ENCODE peak calls at places on chromosomes 16 and 17, in ten cellular contexts. X, R, J, F, K, P, M, N, L and G are unnamed samples.
A peak's percentile ranks its signal among the peaks of the same experiment; 100 is the strongest.

GRCh38 chr16:79698341-79698753 is 97.8 kb upstream of the MAF start:
- DNase-seq in X (no peak), R (no peak), P (peak; percentile 22), J (no peak), F (peak; percentile 40), M (no peak), K (peak; percentile 43), L (no peak), N (no peak), G (peak; percentile 40)

GRCh38 chr16:725463-726187 is 618 bp downstream of the CCDC78 start:
- DNase-seq in L (no peak), M (no peak), R (no peak), J (peak; percentile 76), N (no peak), K (no peak), X (no peak), P (no peak), F (no peak), G (no peak)

GRCh38 chr17:63960006-63960405 is 12.7 kb downstream of the SCN4A start:
- DNase-seq in K (no peak), M (no peak), J (no peak), N (no peak), R (no peak), P (no peak), F (no peak), X (no peak), L (no peak), G (no peak)

GRCh38 chr17:67520282-67520906 is 143.3 kb downstream of the PITPNC1 start:
- DNase-seq in P (peak; percentile 45), L (no peak), M (no peak), R (peak; percentile 16), J (no peak), X (peak; percentile 14), N (no peak), K (no peak), F (peak; percentile 48), G (peak; percentile 60)

GRCh38 chr16:25034916-25035315 is 19.7 kb upstream of the ARHGAP17 start:
- DNase-seq in X (no peak), N (no peak), R (no peak), P (no peak), M (no peak), K (no peak), J (no peak), L (no peak), F (peak; percentile 46), G (no peak)

GRCh38 chr16:35308674-35309073 is 1849.3 kb downstream of the TP53TG3F start:
- DNase-seq in K (no peak), J (no peak), L (no peak), P (no peak), R (no peak), M (no peak), F (no peak), X (no peak), N (no peak), G (no peak)

GRCh38 chr17:28648698-28649097 is 3.7 kb upstream of the BLTP2 start:
- DNase-seq in J (no peak), L (no peak), N (no peak), P (no peak), R (no peak), M (no peak), F (no peak), K (no peak), X (no peak), G (peak; percentile 76)

GRCh38 chr16:49282690-49283375 is 1.2 kb upstream of the CBLN1 start:
- DNase-seq in F (no peak), P (no peak), M (no peak), L (peak; percentile 71), X (peak; percentile 45), N (no peak), J (no peak), R (no peak), K (no peak), G (no peak)

GRCh38 chr17:6928193-6928592 is 67.7 kb upstream of the ALOX12 start:
- DNase-seq in F (no peak), M (no peak), J (no peak), N (no peak), P (no peak), R (no peak), X (no peak), L (no peak), K (no peak), G (no peak)
- H3K4me1 ChIP-seq in F (peaks cover 2% of the 10 kb centered on the region), M (no peaks in the 10 kb centered on the region), J (no peaks in the 10 kb centered on the region), N (no peaks in the 10 kb centered on the region), P (no peaks in the 10 kb centered on the region), R (no peaks in the 10 kb centered on the region), X (no peaks in the 10 kb centered on the region), L (no peaks in the 10 kb centered on the region), K (no peaks in the 10 kb centered on the region), G (no peaks in the 10 kb centered on the region)

GRCh38 chr16:88349153-88349902 is 33.4 kb upstream of the ZNF469 start:
- DNase-seq in F (no peak), J (peak; percentile 56), N (no peak), X (no peak), M (no peak), R (no peak), K (no peak), P (no peak), L (no peak), G (no peak)
- TF ChIP-seq POLR2A in F (no peak), J (no peak), N (no peak), X (no peak), M (no peak), R (no peak), K (no peak), P (no peak), L (no peak), G (no peak)

GRCh38 chr16:13168091-13168572 is 266.7 kb downstream of the SHISA9 start:
- DNase-seq in F (no peak), P (no peak), X (no peak), L (no peak), M (no peak), N (no peak), R (no peak), J (no peak), K (no peak), G (no peak)
- H3K4me1 ChIP-seq in F (no peaks in the 10 kb centered on the region), P (no peaks in the 10 kb centered on the region), X (no peaks in the 10 kb centered on the region), L (no peaks in the 10 kb centered on the region), M (no peaks in the 10 kb centered on the region), N (no peaks in the 10 kb centered on the region), R (no peaks in the 10 kb centered on the region), J (no peaks in the 10 kb centered on the region), K (no peaks in the 10 kb centered on the region), G (no peaks in the 10 kb centered on the region)

DNA sequence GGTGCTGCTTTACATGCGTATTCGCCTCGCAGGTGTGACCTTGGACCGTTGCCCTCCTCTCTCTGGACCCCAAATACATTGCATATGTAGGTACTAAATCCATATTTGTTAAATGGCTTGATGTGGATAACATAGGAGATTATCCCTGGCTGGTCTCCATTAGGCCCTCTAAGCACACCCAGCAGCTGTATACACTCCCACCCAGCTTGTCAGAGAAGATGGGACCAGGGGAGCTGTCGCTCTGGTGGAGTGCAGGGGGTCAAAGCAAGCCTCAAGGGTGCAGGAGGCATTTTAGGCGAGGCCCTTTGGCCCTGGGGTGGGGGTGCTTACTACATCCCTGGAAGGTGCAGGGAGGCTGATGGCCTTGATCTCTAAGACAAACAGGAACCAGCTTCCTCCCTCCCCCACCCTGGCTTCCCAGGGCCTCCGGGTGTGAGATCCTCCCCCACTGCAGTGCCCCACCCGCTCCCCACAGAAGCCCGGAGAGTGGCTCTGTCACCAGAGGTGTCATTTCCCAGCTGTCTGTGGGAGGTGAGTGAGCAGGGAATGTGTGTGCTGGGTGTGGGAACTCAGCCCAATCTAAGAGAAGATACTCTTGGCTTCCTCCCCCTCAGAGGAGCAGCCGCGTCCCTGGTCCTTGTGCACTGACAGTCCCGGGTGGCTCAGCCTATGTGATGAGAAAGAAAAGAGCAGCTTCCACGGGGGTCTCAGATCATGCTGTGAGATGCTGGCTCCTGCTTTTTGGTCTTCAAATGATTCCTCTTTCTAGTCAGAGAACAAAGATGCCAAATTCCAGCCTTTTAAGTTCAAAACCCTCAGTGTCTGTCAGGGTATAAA is 1.4 kb upstream of the VAMP2 start:
- DNase-seq in P (peak; percentile 76), F (peak; percentile 59), N (peak; percentile 55), J (peak; percentile 94), L (no peak), K (peak; percentile 83), M (no peak), X (peak; percentile 82), R (no peak), G (peak; percentile 77)
- TF ChIP-seq POLR2A in P (peak; percentile 29), F (no peak), N (no peak), J (no peak), L (no peak), K (no peak), M (no peak), X (peak; percentile 24), R (no peak), G (peak; percentile 32)

GRCh38 chr17:77456951-77457548 is 316.3 kb downstream of the SEC14L1 start:
- DNase-seq in R (no peak), F (no peak), X (no peak), J (peak; percentile 88), M (no peak), K (no peak), N (no peak), L (no peak), P (no peak), G (no peak)

GRCh38 chr17:77454560-77455095 is 313.9 kb downstream of the SEC14L1 start:
- DNase-seq in J (peak; percentile 85), X (no peak), N (no peak), L (no peak), F (no peak), K (no peak), R (no peak), M (no peak), P (no peak), G (no peak)

GRCh38 chr17:77456271-77456950 is 315.6 kb downstream of the SEC14L1 start:
- DNase-seq in K (no peak), M (no peak), J (peak; percentile 79), N (no peak), X (no peak), P (no peak), L (no peak), R (no peak), F (no peak), G (no peak)

GRCh38 chr17:77455111-77455877 is 314.5 kb downstream of the SEC14L1 start:
- DNase-seq in L (no peak), M (no peak), N (no peak), J (peak; percentile 81), R (peak; percentile 51), F (peak; percentile 96), X (no peak), K (no peak), P (no peak), G (no peak)

GRCh38 chr17:77455878-77456234 is 315.1 kb downstream of the SEC14L1 start:
- DNase-seq in X (no peak), J (peak; percentile 77), N (no peak), P (no peak), F (no peak), M (no peak), L (no peak), K (no peak), R (no peak), G (no peak)
- H3K4me1 ChIP-seq in X (peaks cover 17% of the 10 kb centered on the region), J (peaks cover 72% of the 10 kb centered on the region), N (peaks cover 100% of the 10 kb centered on the region), P (peaks cover 21% of the 10 kb centered on the region), F (peaks cover 65% of the 10 kb centered on the region), M (peaks cover 33% of the 10 kb centered on the region), L (peaks cover 75% of the 10 kb centered on the region), K (peaks cover 7% of the 10 kb centered on the region), R (no peaks in the 10 kb centered on the region), G (peaks cover 23% of the 10 kb centered on the region)